ENCODE peak calls at places on chromosomes 11 and 22, in eight cellular contexts. W is MV-4-11; Q is effector memory CD4-positive, alpha-beta T cell; P is HT-29; C is MG63; T is type B pancreatic cell; B is cardiac fibroblast; N is HEK293T. Y is an unnamed sample.

GRCh38 chr22:24060375-24060788 is 49.3 kb downstream of the CABIN1 start:
- DNase-seq in W (no peak), Q (no peak), P (no peak), C (peak), T (no peak), B (peak), N (no peak), Y (no peak)

GRCh38 chr11:58023435-58023931 is at the start of gene OR9Q1:
- DNase-seq in W (no peak), Q (no peak), P (no peak), C (no peak), T (no peak), B (no peak), N (no peak), Y (no peak)

GRCh38 chr11:120209750-120210650 is 832 bp upstream of the OAF start:
- DNase-seq in W (no peak), Q (no peak), P (no peak), C (no peak), T (no peak), B (no peak), N (no peak), Y (no peak)

GRCh38 chr11:19938051-19938856 is 222.0 kb downstream of the DBX1 start:
- DNase-seq in W (peak), Q (no peak), P (peak), C (peak), T (no peak), B (peak), N (peak), Y (no peak)

GRCh38 chr11:72598901-72599300 is 75.3 kb downstream of the PDE2A start:
- DNase-seq in W (no peak), Q (no peak), P (peak), C (peak), T (no peak), B (peak), N (peak), Y (no peak)

GRCh38 chr11:124884869-124885479 is 12.7 kb downstream of the ROBO4 start:
- DNase-seq in W (no peak), Q (no peak), P (no peak), C (no peak), T (peak), B (no peak), N (no peak), Y (no peak)

GRCh38 chr11:113974741-113975470 is at the start of gene HTR3A:
- DNase-seq in W (no peak), Q (no peak), P (peak), C (peak), T (no peak), B (no peak), N (peak), Y (no peak)

GRCh38 chr22:19975707-19976035 is 34.1 kb upstream of the TXNRD2 start:
- DNase-seq in W (no peak), Q (no peak), P (no peak), C (no peak), T (no peak), B (no peak), N (no peak), Y (no peak)

GRCh38 chr11:119483341-119483880 is 60.4 kb upstream of the THY1 start:
- DNase-seq in W (no peak), Q (no peak), P (no peak), C (no peak), T (peak), B (no peak), N (no peak), Y (no peak)

GRCh38 chr11:35343033-35343598 is 76.2 kb downstream of the SLC1A2 start:
- DNase-seq in W (peak), Q (peak), P (no peak), C (no peak), T (no peak), B (no peak), N (no peak), Y (no peak)

GRCh38 chr11:70314730-70315129 is 44.2 kb downstream of the PPFIA1 start:
- DNase-seq in W (peak), Q (no peak), P (no peak), C (no peak), T (no peak), B (no peak), N (no peak), Y (no peak)

GRCh38 chr11:24082241-24082640 is 414.6 kb upstream of the LUZP2 start:
- DNase-seq in W (no peak), Q (no peak), P (no peak), C (no peak), T (no peak), B (no peak), N (no peak), Y (no peak)

GRCh38 chr11:1438261-1438966 is 48.2 kb downstream of the MOB2 start:
- DNase-seq in W (no peak), Q (no peak), P (no peak), C (no peak), T (no peak), B (no peak), N (no peak), Y (no peak)

GRCh38 chr22:25509391-25509791 is 55.1 kb upstream of the GRK3 start:
- DNase-seq in W (no peak), Q (no peak), P (no peak), C (no peak), T (no peak), B (no peak), N (no peak), Y (no peak)

GRCh38 chr11:7577226-7577882 is 63.6 kb downstream of the PPFIBP2 start:
- DNase-seq in W (no peak), Q (no peak), P (no peak), C (no peak), T (no peak), B (no peak), N (no peak), Y (no peak)

GRCh38 chr11:114479331-114479730 is 40.1 kb downstream of the REXO2 start:
- DNase-seq in W (no peak), Q (no peak), P (no peak), C (no peak), T (no peak), B (peak), N (no peak), Y (no peak)

GRCh38 chr11:129732926-129733325 is 82.7 kb upstream of the TMEM45B start:
- DNase-seq in W (no peak), Q (no peak), P (peak), C (no peak), T (no peak), B (no peak), N (no peak), Y (no peak)

GRCh38 chr11:75873417-75874148 is 58.6 kb downstream of the UVRAG start:
- DNase-seq in W (peak), Q (no peak), P (no peak), C (no peak), T (no peak), B (no peak), N (no peak), Y (no peak)

GRCh38 chr11:100890779-100891178 is 203.7 kb downstream of the ARHGAP42 start:
- DNase-seq in W (no peak), Q (no peak), P (no peak), C (peak), T (no peak), B (peak), N (no peak), Y (no peak)

GRCh38 chr11:118606844-118607228 is 579 bp upstream of the PHLDB1 start:
- DNase-seq in W (no peak), Q (no peak), P (no peak), C (no peak), T (no peak), B (no peak), N (peak), Y (no peak)

GRCh38 chr22:29152045-29152380 is 53.7 kb upstream of the EMID1 start:
- DNase-seq in W (no peak), Q (no peak), P (no peak), C (no peak), T (no peak), B (no peak), N (no peak), Y (no peak)

GRCh38 chr11:70608568-70609314 is 210.4 kb downstream of the CTTN start:
- DNase-seq in W (peak), Q (no peak), P (no peak), C (no peak), T (no peak), B (peak), N (no peak), Y (no peak)

GRCh38 chr11:2750601-2751522 is 51.1 kb upstream of the KCNQ1OT1 start:
- DNase-seq in W (no peak), Q (no peak), P (no peak), C (no peak), T (no peak), B (no peak), N (peak), Y (no peak)

GRCh38 chr22:22897036-22897435 is 9.4 kb downstream of the IGLL5 start:
- DNase-seq in W (no peak), Q (no peak), P (no peak), C (no peak), T (no peak), B (no peak), N (no peak), Y (no peak)

GRCh38 chr11:36313750-36314500 is 17.8 kb downstream of the PRR5L start:
- DNase-seq in W (peak), Q (no peak), P (no peak), C (no peak), T (no peak), B (no peak), N (no peak), Y (no peak)

GRCh38 chr11:62556872-62557631 is 10.4 kb upstream of the AHNAK start:
- DNase-seq in W (peak), Q (peak), P (peak), C (no peak), T (no peak), B (no peak), N (no peak), Y (peak)

GRCh38 chr11:68370211-68371111 is 58.1 kb downstream of the LRP5 start:
- DNase-seq in W (peak), Q (no peak), P (no peak), C (no peak), T (no peak), B (no peak), N (no peak), Y (no peak)

GRCh38 chr11:44029507-44029845 is 18.3 kb upstream of the ACCSL start:
- DNase-seq in W (no peak), Q (no peak), P (no peak), C (no peak), T (no peak), B (no peak), N (no peak), Y (no peak)